ENCODE peak calls at places on chromosomes 2 and 18, in four cellular contexts. N is mesenchymal stem cell, R is tibial artery, P is transverse colon. H is an unnamed sample. For H3K9me3 and H3K27me3, the result is how much of the 10 kb centered on the place peaks cover.

GRCh38 chr18:30908381-30908780 is 134.2 kb downstream of the DSC3 start:
- DNase-seq in P (no peak), N (peak), R (no peak), H (no peak)

GRCh38 chr2:174492963-174493431 is 6.2 kb upstream of the GPR155 start:
- DNase-seq in R (no peak), P (peak), N (no peak), H (no peak)

GRCh38 chr2:239561448-239562001 is 160.7 kb upstream of the HDAC4 start:
- DNase-seq in N (no peak), P (peak), R (peak), H (no peak)

GRCh38 chr18:46416706-46417638 is 240.0 kb downstream of the LOXHD1 start:
- DNase-seq in P (no peak), N (no peak), R (no peak), H (no peak)

GRCh38 chr2:181352158-181352557 is 105.0 kb upstream of the ITGA4 start:
- DNase-seq in N (no peak), R (no peak), P (no peak), H (no peak)

GRCh38 chr2:56009758-56010534 is 86.4 kb upstream of the EFEMP1 start:
- DNase-seq in N (peak), R (no peak), P (no peak), H (no peak)

GRCh38 chr18:28594034-28594433 is 417.1 kb upstream of the CDH2 start:
- DNase-seq in P (no peak), N (peak), R (no peak), H (no peak)

GRCh38 chr2:119240311-119241204 is 16.9 kb downstream of the STEAP3 start:
- DNase-seq in N (peak), P (peak), R (peak), H (no peak)

GRCh38 chr2:122070241-122070731 is 314.8 kb downstream of the TSN start:
- DNase-seq in N (no peak), R (no peak), P (no peak), H (no peak)

GRCh38 chr2:7053650-7054262 is 136.5 kb downstream of the RNF144A start:
- DNase-seq in P (no peak), N (no peak), R (no peak), H (no peak)

GRCh38 chr2:214035091-214035852 is 375.6 kb upstream of the VWC2L start:
- DNase-seq in P (no peak), N (no peak), R (no peak), H (no peak)

GRCh38 chr18:37422116-37422515 is 143.5 kb downstream of the CELF4 start:
- DNase-seq in N (peak), R (no peak), P (no peak), H (no peak)

GRCh38 chr2:11498543-11499034 is 32.6 kb upstream of the E2F6 start:
- DNase-seq in R (peak), P (peak), N (no peak), H (no peak)

GRCh38 chr2:23041443-23041842 is 343.5 kb upstream of the KLHL29 start:
- DNase-seq in N (no peak), R (no peak), P (no peak), H (no peak)

GRCh38 chr2:28470759-28471158 is 25.1 kb upstream of the PLB1 start:
- DNase-seq in P (peak), R (no peak), N (no peak), H (no peak)

GRCh38 chr2:22554453-22554852 is 830.5 kb upstream of the KLHL29 start:
- DNase-seq in N (no peak), P (no peak), R (no peak), H (no peak)

GRCh38 chr18:48563027-48563426 is 24.2 kb downstream of the CTIF start:
- DNase-seq in P (no peak), N (peak), R (peak), H (peak)

GRCh38 chr2:239167766-239168444 is 232.9 kb downstream of the HDAC4 start:
- DNase-seq in P (no peak), R (peak), N (no peak), H (no peak)

GRCh38 chr18:57980573-57981348 is 63.3 kb upstream of the NEDD4L start:
- DNase-seq in R (no peak), N (no peak), P (no peak), H (no peak)

GRCh38 chr18:10926565-10927194 is 222.7 kb downstream of the PIEZO2 start:
- DNase-seq in R (no peak), P (no peak), N (peak), H (no peak)

GRCh38 chr18:70132999-70133398 is 72.5 kb downstream of the RTTN start:
- DNase-seq in R (peak), N (peak), P (no peak), H (peak)

GRCh38 chr2:239960929-239961661 is 64.0 kb downstream of the NDUFA10 start:
- DNase-seq in P (no peak), R (no peak), N (no peak), H (no peak)

DNA sequence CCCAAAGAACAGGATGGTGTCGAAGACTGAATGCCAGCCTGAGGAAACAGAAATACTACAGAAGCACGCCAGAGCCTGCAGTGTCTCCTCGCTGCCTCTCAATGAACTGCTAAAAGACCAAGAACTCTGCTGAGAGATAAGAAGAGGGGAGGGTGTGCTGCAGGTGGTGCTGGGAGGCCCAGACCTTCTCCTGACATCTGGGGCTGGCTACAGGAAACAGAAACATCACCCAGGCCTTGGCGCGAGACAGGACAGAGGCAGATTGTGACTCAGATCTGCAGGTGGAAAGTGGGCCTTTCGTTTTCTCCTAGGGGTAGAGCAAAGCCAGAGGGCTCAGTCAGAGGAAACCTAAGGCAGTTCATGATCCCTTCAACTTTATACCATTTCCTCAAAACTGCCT is 250.3 kb upstream of the TCF4 start:
- DNase-seq in R (no peak), N (no peak), P (no peak), H (no peak)
- H3K9me3 ChIP-seq in R (under half), N (under half), P (under half), H (under half)

GRCh38 chr2:120737802-120738516 is 2.3 kb downstream of the GLI2 start:
- DNase-seq in N (peak), P (peak), R (peak), H (no peak)
- H3K27me3 ChIP-seq in N (under half), P (half or more), R (under half), H (under half)

GRCh38 chr18:12420831-12421421 is 13.2 kb downstream of the PRELID3A start:
- DNase-seq in N (no peak), P (no peak), R (no peak), H (no peak)
- H3K4me3 ChIP-seq in N (peak), P (peak), R (peak), H (no peak)

GRCh38 chr2:123073956-123074355 is 951.1 kb upstream of the CNTNAP5 start:
- DNase-seq in N (peak), R (no peak), P (no peak), H (no peak)
- H3K9me3 ChIP-seq in N (under half), R (under half), P (under half), H (under half)

GRCh38 chr2:173401716-173402326 is 47.1 kb downstream of the CDCA7 start:
- DNase-seq in R (no peak), N (peak), P (no peak), H (no peak)
- H3K27me3 ChIP-seq in R (under half), N (under half), P (half or more), H (half or more)

DNA sequence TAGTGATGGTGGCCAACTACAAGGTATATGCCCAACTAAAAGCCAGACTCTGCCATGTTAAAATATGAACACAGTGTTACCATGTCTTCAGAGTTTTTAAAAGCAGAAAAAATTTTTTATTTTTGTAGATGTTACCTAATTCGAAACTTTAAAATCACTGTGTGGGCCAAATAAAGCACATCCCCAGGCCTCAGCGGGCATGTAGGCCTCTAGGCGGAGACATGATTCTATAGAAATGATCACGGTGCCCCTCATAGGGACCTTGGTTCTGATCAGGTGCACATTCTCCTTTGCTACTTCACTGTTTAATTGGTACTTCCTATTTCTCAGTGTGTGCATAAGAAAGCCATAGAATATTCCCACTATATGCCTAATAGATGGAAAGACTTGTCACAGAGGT is 349.2 kb downstream of the XIRP2 start:
- DNase-seq in R (no peak), P (no peak), N (no peak), H (no peak)
- H3K4me3 ChIP-seq in R (no peak), P (no peak), N (no peak), H (no peak)